ENCODE peak calls at places on chromosomes 12 and 14, in eight cellular contexts. I is RWPE1; F is dorsolateral prefrontal cortex; W is tibial artery; L is CD8-positive, alpha-beta memory T cell; V is heart left ventricle; A is stomach; Y is A549. N is an unnamed sample.

GRCh38 chr14:103551338-103551762 is 11.1 kb downstream of the BAG5 start:
- DNase-seq in I (no peak), F (peak; percentile 71), W (peak; percentile 85), L (no peak), V (peak; percentile 64), A (no peak), Y (no peak), N (peak; percentile 55)

GRCh38 chr12:49283541-49284429 is 11.2 kb upstream of the PRPH start:
- DNase-seq in I (no peak), F (no peak), W (no peak), L (no peak), V (no peak), A (no peak), Y (no peak), N (no peak)

GRCh38 chr14:64248689-64249088 is 45.5 kb downstream of the ESR2 start:
- DNase-seq in I (no peak), F (no peak), W (no peak), L (no peak), V (no peak), A (no peak), Y (no peak), N (no peak)

GRCh38 chr14:49654511-49654910 is 19.5 kb upstream of the DNAAF2 start:
- DNase-seq in I (no peak), F (no peak), W (no peak), L (no peak), V (no peak), A (no peak), Y (no peak), N (no peak)

GRCh38 chr12:87094356-87094755 is 838.2 kb upstream of the MGAT4C start:
- DNase-seq in I (no peak), F (no peak), W (no peak), L (no peak), V (no peak), A (no peak), Y (no peak), N (no peak)

GRCh38 chr12:116152268-116152667 is 125.2 kb downstream of the MED13L start:
- DNase-seq in I (no peak), F (no peak), W (no peak), L (no peak), V (no peak), A (no peak), Y (no peak), N (no peak)

GRCh38 chr12:2682301-2683282 is 112.2 kb upstream of the FKBP4 start:
- DNase-seq in I (peak; percentile 24), F (no peak), W (no peak), L (peak; percentile 68), V (no peak), A (no peak), Y (peak; percentile 19), N (no peak)

GRCh38 chr12:70443274-70443673 is 77.2 kb downstream of the KCNMB4 start:
- DNase-seq in I (peak; percentile 34), F (no peak), W (no peak), L (no peak), V (no peak), A (no peak), Y (no peak), N (no peak)

GRCh38 chr12:40551466-40551865 is 140.8 kb upstream of the CNTN1 start:
- DNase-seq in I (no peak), F (no peak), W (no peak), L (no peak), V (no peak), A (no peak), Y (no peak), N (no peak)

GRCh38 chr12:87363497-87364084 is 665.6 kb downstream of the C12orf50 start:
- DNase-seq in I (no peak), F (no peak), W (no peak), L (no peak), V (no peak), A (no peak), Y (no peak), N (no peak)

GRCh38 chr14:28766505-28767238 is at the start of gene FOXG1:
- DNase-seq in I (peak; percentile 67), F (peak; percentile 83), W (no peak), L (no peak), V (no peak), A (no peak), Y (no peak), N (no peak)

GRCh38 chr14:104019806-104020205 is 65.7 kb upstream of the ASPG start:
- DNase-seq in I (no peak), F (no peak), W (no peak), L (no peak), V (no peak), A (no peak), Y (no peak), N (no peak)

GRCh38 chr14:91484744-91485143 is 25.4 kb downstream of the PPP4R3A start:
- DNase-seq in I (no peak), F (no peak), W (no peak), L (no peak), V (no peak), A (no peak), Y (no peak), N (no peak)

GRCh38 chr14:24441904-24442239 is 704 bp downstream of the SDR39U1 start:
- DNase-seq in I (peak; percentile 66), F (no peak), W (no peak), L (no peak), V (no peak), A (no peak), Y (peak; percentile 66), N (no peak)

GRCh38 chr12:21296751-21297406 is 37.8 kb downstream of the SLCO1A2 start:
- DNase-seq in I (peak; percentile 15), F (no peak), W (no peak), L (no peak), V (no peak), A (no peak), Y (peak; percentile 16), N (no peak)

GRCh38 chr14:35701531-35701930 is 107.6 kb downstream of the RALGAPA1 start:
- DNase-seq in I (no peak), F (no peak), W (no peak), L (no peak), V (no peak), A (no peak), Y (no peak), N (no peak)

GRCh38 chr12:49902399-49903350 is 1.0 kb downstream of the FAIM2 start:
- DNase-seq in I (no peak), F (peak; percentile 63), W (no peak), L (no peak), V (no peak), A (no peak), Y (no peak), N (no peak)

GRCh38 chr12:64767495-64767894 is 8.3 kb upstream of the GNS start:
- DNase-seq in I (no peak), F (no peak), W (no peak), L (no peak), V (no peak), A (no peak), Y (no peak), N (no peak)

GRCh38 chr14:32724864-32725550 is 213.7 kb upstream of the NPAS3 start:
- DNase-seq in I (no peak), F (no peak), W (no peak), L (no peak), V (no peak), A (no peak), Y (no peak), N (peak; percentile 42)

GRCh38 chr14:74933925-74934435 is 10.9 kb upstream of the RPS6KL1 start:
- DNase-seq in I (no peak), F (no peak), W (no peak), L (no peak), V (no peak), A (no peak), Y (no peak), N (no peak)

GRCh38 chr12:65653321-65653720 is 171.0 kb upstream of the HMGA2 start:
- DNase-seq in I (no peak), F (no peak), W (no peak), L (no peak), V (no peak), A (no peak), Y (no peak), N (no peak)

DNA sequence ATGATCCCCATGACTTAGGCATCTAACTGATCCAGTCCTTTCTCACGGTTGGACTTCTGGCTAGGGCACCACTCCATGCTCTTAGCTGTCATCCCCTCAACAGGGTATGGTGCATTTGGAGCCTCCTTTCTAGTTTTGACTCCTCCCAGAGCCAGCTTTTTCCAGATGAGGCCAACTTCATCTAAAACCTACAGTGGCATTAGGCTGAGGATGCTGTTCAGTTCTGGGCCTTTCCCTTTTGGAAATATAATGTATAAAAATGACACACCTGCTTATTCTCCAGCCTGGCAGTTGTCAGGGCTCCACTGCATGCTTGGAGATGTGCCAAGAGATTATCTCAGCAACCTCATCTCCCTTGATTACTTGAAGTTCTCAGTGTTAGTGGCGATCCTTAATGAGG is 239.7 kb downstream of the EMP1 start:
- DNase-seq in I (no peak), F (no peak), W (no peak), L (no peak), V (no peak), A (no peak), Y (no peak), N (no peak)
- H3K27ac ChIP-seq in I (no peak overlapping the region), F (no peak overlapping the region), W (no peak overlapping the region), L (no peak overlapping the region), V (no peak overlapping the region), A (peak overlapping the region; percentile 33), Y (no peak overlapping the region), N (no peak overlapping the region)

GRCh38 chr12:77608157-77608755 is 222.4 kb upstream of the NAV3 start:
- DNase-seq in I (no peak), F (no peak), W (no peak), L (no peak), V (no peak), A (no peak), Y (no peak), N (no peak)
- H3K27ac ChIP-seq in I (no peak overlapping the region), F (no peak overlapping the region), W (no peak overlapping the region), L (no peak overlapping the region), V (no peak overlapping the region), A (no peak overlapping the region), Y (no peak overlapping the region), N (no peak overlapping the region)

GRCh38 chr12:12399906-12400305 is 43.0 kb downstream of the BORCS5 start:
- DNase-seq in I (no peak), F (no peak), W (no peak), L (no peak), V (no peak), A (no peak), Y (no peak), N (no peak)
- H3K27ac ChIP-seq in I (no peak overlapping the region), F (peak overlapping the region; percentile 58), W (peak overlapping the region; percentile 41), L (no peak overlapping the region), V (no peak overlapping the region), A (peak overlapping the region; percentile 75), Y (peak overlapping the region; percentile 82), N (peak overlapping the region; percentile 74)

DNA sequence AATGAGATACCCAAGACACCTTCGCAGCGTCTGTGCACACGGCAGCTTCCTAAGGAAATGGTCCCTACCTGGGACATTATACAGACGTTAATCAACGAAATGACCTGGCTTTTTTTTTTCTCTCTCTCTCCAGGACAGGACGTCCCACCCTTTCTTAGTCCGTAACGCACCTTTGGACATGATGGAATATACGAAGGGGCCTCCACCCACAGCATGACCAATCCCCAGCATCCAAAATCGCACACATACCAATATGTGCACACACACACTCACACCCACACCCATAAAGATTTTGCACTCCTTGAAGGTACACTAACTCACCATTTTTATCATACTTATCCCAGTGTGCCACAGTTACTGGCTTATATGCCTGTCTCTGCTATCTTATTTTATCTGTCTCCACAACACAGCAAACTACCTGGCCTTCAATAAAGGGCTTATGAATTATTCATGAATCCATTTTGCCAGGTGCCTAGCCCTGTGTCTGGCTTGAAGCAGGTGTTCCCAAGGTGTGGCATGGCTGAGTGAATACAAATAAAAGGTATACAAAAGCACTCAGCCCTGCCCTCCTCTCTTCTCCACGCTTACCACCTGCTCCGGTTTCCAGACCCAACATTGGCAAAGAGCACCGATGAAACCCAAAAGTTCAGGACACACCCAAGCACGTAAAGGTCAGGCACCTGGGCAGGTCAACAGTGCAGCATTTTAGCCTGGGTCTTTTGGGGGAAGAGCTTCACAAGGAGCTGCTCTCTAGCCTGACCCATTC is 2.2 kb downstream of the SCNN1A start:
- DNase-seq in I (no peak), F (no peak), W (no peak), L (peak; percentile 28), V (no peak), A (peak; percentile 44), Y (no peak), N (no peak)
- H3K27ac ChIP-seq in I (peak overlapping the region; percentile 99), F (no peak overlapping the region), W (peak overlapping the region; percentile 54), L (no peak overlapping the region), V (peak overlapping the region; percentile 76), A (peak overlapping the region; percentile 95), Y (peak overlapping the region; percentile 97), N (no peak overlapping the region)